ENCODE peak calls at places on chromosomes 2 and 18, in ten cellular contexts. One of them, this sample, is unnamed.

GRCh38 chr2:102367331-102367971 is 11.9 kb downstream of the IL18R1 start:
- DNase-seq in left cardiac atrium: no peak
- DNase-seq in sigmoid colon: no peak
- DNase-seq in stimulated activated CD8-positive, alpha-beta memory T cell treated with anti-CD3 and anti-CD28 coated beads, Interleukin-15, amount 100 ng/mL, for 48 hours: no peak
- DNase-seq in IMR-90: no peak
- DNase-seq in osteocyte: no peak
- DNase-seq in amniotic epithelial cell: no peak
- DNase-seq in stimulated activated CD4-positive, alpha-beta T cell treated with anti-CD3 and anti-CD28 coated beads, Interleukin-1b, Interleukin-23, amount 100 ng/mL, for 48 hours: peak
- DNase-seq in thyroid gland: no peak
- DNase-seq in H9: no peak
- DNase-seq in this sample: no peak

GRCh38 chr2:174013310-174013751 is 48.2 kb upstream of the SP3 start:
- DNase-seq in IMR-90: no peak
- DNase-seq in stimulated activated CD4-positive, alpha-beta T cell treated with anti-CD3 and anti-CD28 coated beads, Interleukin-1b, Interleukin-23, amount 100 ng/mL, for 48 hours: no peak
- DNase-seq in sigmoid colon: peak
- DNase-seq in thyroid gland: peak
- DNase-seq in osteocyte: no peak
- DNase-seq in stimulated activated CD8-positive, alpha-beta memory T cell treated with anti-CD3 and anti-CD28 coated beads, Interleukin-15, amount 100 ng/mL, for 48 hours: no peak
- DNase-seq in H9: peak
- DNase-seq in amniotic epithelial cell: peak
- DNase-seq in left cardiac atrium: peak
- DNase-seq in this sample: peak

GRCh38 chr2:63827749-63828148 is 13.9 kb upstream of the UGP2 start:
- DNase-seq in osteocyte: no peak
- DNase-seq in IMR-90: peak
- DNase-seq in left cardiac atrium: no peak
- DNase-seq in amniotic epithelial cell: peak
- DNase-seq in stimulated activated CD8-positive, alpha-beta memory T cell treated with anti-CD3 and anti-CD28 coated beads, Interleukin-15, amount 100 ng/mL, for 48 hours: no peak
- DNase-seq in sigmoid colon: no peak
- DNase-seq in thyroid gland: no peak
- DNase-seq in H9: no peak
- DNase-seq in stimulated activated CD4-positive, alpha-beta T cell treated with anti-CD3 and anti-CD28 coated beads, Interleukin-1b, Interleukin-23, amount 100 ng/mL, for 48 hours: no peak
- DNase-seq in this sample: no peak

GRCh38 chr18:28115149-28115550 is 61.8 kb downstream of the CDH2 start:
- DNase-seq in osteocyte: no peak
- DNase-seq in sigmoid colon: no peak
- DNase-seq in IMR-90: peak
- DNase-seq in amniotic epithelial cell: peak
- DNase-seq in H9: no peak
- DNase-seq in left cardiac atrium: no peak
- DNase-seq in stimulated activated CD4-positive, alpha-beta T cell treated with anti-CD3 and anti-CD28 coated beads, Interleukin-1b, Interleukin-23, amount 100 ng/mL, for 48 hours: no peak
- DNase-seq in stimulated activated CD8-positive, alpha-beta memory T cell treated with anti-CD3 and anti-CD28 coated beads, Interleukin-15, amount 100 ng/mL, for 48 hours: no peak
- DNase-seq in thyroid gland: no peak
- DNase-seq in this sample: no peak

GRCh38 chr2:45302011-45302325 is 292.7 kb upstream of the SIX2 start:
- DNase-seq in left cardiac atrium: no peak
- DNase-seq in thyroid gland: peak
- DNase-seq in sigmoid colon: no peak
- DNase-seq in IMR-90: no peak
- DNase-seq in amniotic epithelial cell: no peak
- DNase-seq in H9: no peak
- DNase-seq in osteocyte: no peak
- DNase-seq in stimulated activated CD4-positive, alpha-beta T cell treated with anti-CD3 and anti-CD28 coated beads, Interleukin-1b, Interleukin-23, amount 100 ng/mL, for 48 hours: no peak
- DNase-seq in stimulated activated CD8-positive, alpha-beta memory T cell treated with anti-CD3 and anti-CD28 coated beads, Interleukin-15, amount 100 ng/mL, for 48 hours: no peak
- DNase-seq in this sample: no peak

GRCh38 chr2:127143851-127144782 is 37.2 kb upstream of the BIN1 start:
- DNase-seq in amniotic epithelial cell: peak
- DNase-seq in H9: no peak
- DNase-seq in stimulated activated CD4-positive, alpha-beta T cell treated with anti-CD3 and anti-CD28 coated beads, Interleukin-1b, Interleukin-23, amount 100 ng/mL, for 48 hours: no peak
- DNase-seq in stimulated activated CD8-positive, alpha-beta memory T cell treated with anti-CD3 and anti-CD28 coated beads, Interleukin-15, amount 100 ng/mL, for 48 hours: no peak
- DNase-seq in sigmoid colon: no peak
- DNase-seq in thyroid gland: no peak
- DNase-seq in left cardiac atrium: no peak
- DNase-seq in osteocyte: peak
- DNase-seq in IMR-90: peak
- DNase-seq in this sample: peak

GRCh38 chr2:43707255-43707654 is 31.0 kb upstream of the C1GALT1C1L start:
- DNase-seq in sigmoid colon: peak
- DNase-seq in left cardiac atrium: peak
- DNase-seq in stimulated activated CD4-positive, alpha-beta T cell treated with anti-CD3 and anti-CD28 coated beads, Interleukin-1b, Interleukin-23, amount 100 ng/mL, for 48 hours: no peak
- DNase-seq in thyroid gland: peak
- DNase-seq in H9: no peak
- DNase-seq in osteocyte: no peak
- DNase-seq in stimulated activated CD8-positive, alpha-beta memory T cell treated with anti-CD3 and anti-CD28 coated beads, Interleukin-15, amount 100 ng/mL, for 48 hours: no peak
- DNase-seq in amniotic epithelial cell: peak
- DNase-seq in IMR-90: peak
- DNase-seq in this sample: peak

GRCh38 chr2:174846941-174847938 is 83.0 kb upstream of the CHRNA1 start:
- DNase-seq in sigmoid colon: no peak
- DNase-seq in IMR-90: peak
- DNase-seq in left cardiac atrium: no peak
- DNase-seq in amniotic epithelial cell: peak
- DNase-seq in stimulated activated CD8-positive, alpha-beta memory T cell treated with anti-CD3 and anti-CD28 coated beads, Interleukin-15, amount 100 ng/mL, for 48 hours: no peak
- DNase-seq in stimulated activated CD4-positive, alpha-beta T cell treated with anti-CD3 and anti-CD28 coated beads, Interleukin-1b, Interleukin-23, amount 100 ng/mL, for 48 hours: no peak
- DNase-seq in thyroid gland: no peak
- DNase-seq in H9: peak
- DNase-seq in osteocyte: no peak
- DNase-seq in this sample: no peak

GRCh38 chr18:59428018-59428417 is 69.0 kb upstream of the LMAN1 start:
- DNase-seq in stimulated activated CD8-positive, alpha-beta memory T cell treated with anti-CD3 and anti-CD28 coated beads, Interleukin-15, amount 100 ng/mL, for 48 hours: no peak
- DNase-seq in H9: no peak
- DNase-seq in sigmoid colon: no peak
- DNase-seq in left cardiac atrium: no peak
- DNase-seq in amniotic epithelial cell: no peak
- DNase-seq in IMR-90: no peak
- DNase-seq in stimulated activated CD4-positive, alpha-beta T cell treated with anti-CD3 and anti-CD28 coated beads, Interleukin-1b, Interleukin-23, amount 100 ng/mL, for 48 hours: no peak
- DNase-seq in thyroid gland: no peak
- DNase-seq in osteocyte: no peak
- DNase-seq in this sample: no peak